ENCODE peak calls at places on chromosome 1, in six cellular contexts. K is CD4-positive, CD25-positive, alpha-beta regulatory T cell; S is left lung; R is CD8-positive, alpha-beta T cell; I is psoas muscle; A is cardiac muscle cell. N is an unnamed sample.

GRCh38 chr1:192376387-192376786 is 59.6 kb downstream of the RGS21 start:
- DNase-seq in R (no peak), S (no peak), A (no peak), K (no peak), I (no peak), N (no peak)

GRCh38 chr1:208551609-208552008 is 307.4 kb upstream of the PLXNA2 start:
- DNase-seq in K (no peak), S (no peak), A (no peak), R (no peak), I (no peak), N (no peak)

GRCh38 chr1:26335774-26336476 is 18.0 kb downstream of the CRYBG2 start:
- DNase-seq in I (no peak), S (no peak), K (no peak), A (no peak), R (no peak), N (no peak)

GRCh38 chr1:204072951-204073836 is at the start of gene SOX13:
- DNase-seq in S (peak; percentile 90), A (peak; percentile 86), R (no peak), K (no peak), I (peak; percentile 85), N (peak; percentile 94)

GRCh38 chr1:68495532-68495931 is 1.4 kb downstream of the DEPDC1 start:
- DNase-seq in A (no peak), S (no peak), R (no peak), K (no peak), I (no peak), N (no peak)

GRCh38 chr1:26064591-26064990 is 2.8 kb downstream of the TRIM63 start:
- DNase-seq in I (no peak), A (no peak), K (no peak), S (no peak), R (no peak), N (no peak)

GRCh38 chr1:16281765-16282164 is 44.8 kb upstream of the CPLANE2 start:
- DNase-seq in A (no peak), S (no peak), K (no peak), R (no peak), I (no peak), N (no peak)

GRCh38 chr1:180950321-180950720 is 37.6 kb downstream of the KIAA1614 start:
- DNase-seq in K (no peak), R (no peak), A (no peak), I (no peak), S (no peak), N (no peak)

GRCh38 chr1:185720633-185721272 is 13.4 kb upstream of the HMCN1 start:
- DNase-seq in I (no peak), S (no peak), A (peak; percentile 46), R (no peak), K (no peak), N (no peak)

GRCh38 chr1:162236201-162236600 is 140.5 kb downstream of the SPATA46 start:
- DNase-seq in R (no peak), A (no peak), K (no peak), S (no peak), I (no peak), N (no peak)

GRCh38 chr1:204296431-204296988 is 63.2 kb downstream of the PLEKHA6 start:
- DNase-seq in R (no peak), A (peak; percentile 83), I (no peak), K (no peak), S (no peak), N (no peak)

GRCh38 chr1:183580281-183580682 is 10.0 kb downstream of the NCF2 start:
- DNase-seq in A (peak; percentile 35), K (no peak), I (no peak), R (no peak), S (peak; percentile 68), N (no peak)

GRCh38 chr1:172380441-172381244 is 39.8 kb upstream of the C1orf105 start:
- DNase-seq in I (no peak), A (no peak), R (peak; percentile 25), K (peak; percentile 70), S (no peak), N (no peak)

GRCh38 chr1:63960326-63960725 is 186.5 kb downstream of the ROR1 start:
- DNase-seq in R (no peak), K (no peak), I (no peak), A (peak; percentile 14), S (no peak), N (no peak)

GRCh38 chr1:81044708-81045107 is 756.0 kb upstream of the ADGRL2 start:
- DNase-seq in R (no peak), S (no peak), I (no peak), K (no peak), A (no peak), N (no peak)

GRCh38 chr1:48000883-48001282 is 3.7 kb upstream of the TRABD2B start:
- DNase-seq in A (no peak), S (no peak), I (no peak), K (no peak), R (no peak), N (no peak)

GRCh38 chr1:46546210-46546609 is 5.2 kb downstream of the KNCN start:
- DNase-seq in S (no peak), I (no peak), R (no peak), A (no peak), K (no peak), N (no peak)

GRCh38 chr1:223667484-223668182 is 2.1 kb upstream of the CAPN8 start:
- DNase-seq in A (no peak), S (peak; percentile 53), I (no peak), K (no peak), R (no peak), N (no peak)

GRCh38 chr1:64745181-64745985 is 508 bp downstream of the RAVER2 start:
- DNase-seq in R (no peak), A (peak; percentile 52), K (peak; percentile 6), I (peak; percentile 14), S (peak; percentile 35), N (peak; percentile 51)

GRCh38 chr1:227961651-227962050 is 13.9 kb upstream of the WNT9A start:
- DNase-seq in K (no peak), A (no peak), S (no peak), I (no peak), R (no peak), N (no peak)

GRCh38 chr1:162028726-162029125 is 5.1 kb upstream of the OLFML2B start:
- DNase-seq in I (no peak), A (no peak), S (no peak), R (no peak), K (no peak), N (no peak)

GRCh38 chr1:234638832-234639799 is 29.1 kb upstream of the IRF2BP2 start:
- DNase-seq in K (no peak), R (no peak), I (no peak), S (no peak), A (no peak), N (no peak)

DNA sequence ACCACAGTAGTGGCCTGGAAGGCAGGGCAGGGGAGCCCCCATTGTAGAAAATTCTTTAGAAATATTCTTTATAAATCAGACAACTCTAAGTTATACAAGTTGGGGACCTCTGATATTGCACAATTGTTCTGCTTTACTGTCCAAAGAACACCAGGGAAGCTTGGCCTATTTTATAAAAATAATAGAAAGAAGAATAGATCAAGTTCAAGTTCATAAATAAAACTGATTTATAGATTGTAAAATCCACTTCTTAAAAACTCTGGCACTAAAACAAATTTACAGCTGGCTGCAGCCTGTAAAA is 55.0 kb upstream of the GALNT2 start:
- DNase-seq in K (no peak), A (no peak), S (no peak), I (no peak), R (no peak), N (no peak)
- H3K27ac ChIP-seq in K (no peak overlapping the region), A (no peak overlapping the region), S (no peak overlapping the region), I (peak overlapping the region; percentile 50), R (no peak overlapping the region), N (no peak overlapping the region)

DNA sequence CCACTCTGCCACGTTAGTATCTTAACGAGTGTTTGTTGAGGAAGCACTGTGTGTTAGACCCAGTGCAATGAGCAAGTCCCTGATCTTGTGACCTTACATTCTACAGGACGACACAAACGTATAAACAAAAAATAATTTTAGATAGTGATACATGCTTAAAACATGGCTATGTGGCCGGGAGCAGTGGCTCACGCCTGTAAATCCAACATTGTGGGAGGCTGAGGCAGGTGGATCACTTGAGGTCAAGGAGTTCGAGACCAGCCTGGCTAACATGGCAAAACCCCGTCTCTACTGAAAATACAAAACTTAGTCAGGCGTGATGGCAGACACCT is 19.6 kb downstream of the MTX1 start:
- DNase-seq in R (no peak), A (no peak), K (no peak), S (no peak), I (no peak), N (no peak)
- H3K4me3 ChIP-seq in R (peak overlapping the region; percentile 71), A (peak overlapping the region; percentile 15), K (peak overlapping the region; percentile 90), S (peak overlapping the region; percentile 60), I (peak overlapping the region; percentile 79), N (no peak overlapping the region)

GRCh38 chr1:113946668-113947387 is 17.7 kb downstream of the HIPK1 start:
- DNase-seq in S (no peak), R (no peak), A (peak; percentile 58), I (no peak), K (no peak), N (no peak)

GRCh38 chr1:113950908-113951307 is 21.8 kb downstream of the HIPK1 start:
- DNase-seq in K (no peak), A (no peak), R (no peak), S (no peak), I (no peak), N (no peak)

GRCh38 chr1:113949007-113949406 is 19.9 kb downstream of the HIPK1 start:
- DNase-seq in A (peak; percentile 18), I (no peak), R (no peak), S (no peak), K (no peak), N (no peak)

GRCh38 chr1:113947388-113948107 is 18.4 kb downstream of the HIPK1 start:
- DNase-seq in S (no peak), R (no peak), I (no peak), A (no peak), K (peak; percentile 50), N (no peak)

DNA sequence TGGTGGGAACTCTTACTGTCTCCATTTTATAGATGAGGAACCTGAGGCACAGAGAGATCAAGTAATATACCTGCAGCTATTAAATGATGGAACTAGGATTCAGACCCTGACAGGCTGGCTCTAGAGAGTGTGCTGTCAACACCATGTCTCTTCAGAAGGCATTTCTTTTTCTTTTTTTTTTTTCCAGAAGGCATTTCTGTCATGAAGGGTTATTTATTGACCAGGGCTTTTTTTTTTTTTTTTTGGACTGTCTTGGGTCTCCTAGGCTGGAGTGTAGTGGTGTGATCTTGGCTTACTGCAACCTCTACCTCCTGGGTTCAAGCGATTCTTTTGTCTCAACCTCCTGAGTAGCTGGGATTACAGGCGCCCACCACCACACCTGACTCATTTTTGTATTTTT is 22.6 kb downstream of the HIPK1 start:
- DNase-seq in R (no peak), A (no peak), K (no peak), I (no peak), S (no peak), N (no peak)
- H3K4me1 ChIP-seq in R (peaks cover 79% of the 10 kb centered on the region), A (peaks cover 14% of the 10 kb centered on the region), K (peaks cover 28% of the 10 kb centered on the region), I (peaks cover 25% of the 10 kb centered on the region), S (peaks cover 32% of the 10 kb centered on the region), N (peaks cover 3% of the 10 kb centered on the region)

DNA sequence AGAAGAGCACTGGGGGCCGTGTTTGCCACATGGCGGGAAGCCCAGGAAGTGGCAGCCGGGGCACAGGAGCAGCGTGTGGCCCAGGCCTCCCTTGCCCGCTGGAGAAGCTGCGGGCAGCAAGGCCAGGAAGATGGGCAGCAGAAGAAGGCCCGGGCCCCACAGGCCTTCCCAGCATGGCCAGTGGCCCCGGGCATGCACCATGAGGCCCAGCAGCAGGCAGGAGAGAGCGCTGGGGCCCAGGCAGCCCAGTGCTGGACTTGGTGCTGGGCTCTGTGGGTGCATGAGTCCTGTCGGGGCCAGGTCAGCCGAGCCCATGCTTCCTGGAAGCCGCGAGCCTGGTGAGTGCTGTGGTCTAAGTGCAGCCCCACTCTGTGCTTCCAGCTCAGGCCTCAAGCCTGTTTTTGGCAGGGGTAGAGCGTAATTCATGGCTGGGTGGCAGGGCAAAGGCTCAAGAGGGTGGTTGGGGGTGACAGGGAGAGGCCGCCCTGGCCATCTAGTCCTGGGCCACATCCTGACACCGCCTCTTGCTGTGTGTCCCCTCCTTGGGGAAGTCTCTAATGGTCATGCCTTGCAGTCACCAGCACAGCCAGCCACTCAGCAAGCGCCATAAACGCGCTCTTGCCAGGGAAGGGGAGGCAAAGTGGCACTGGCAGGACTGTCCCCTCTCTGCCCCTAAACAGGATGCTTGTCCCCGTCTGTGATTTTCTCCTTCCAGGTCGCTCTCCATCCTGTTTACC is 21.3 kb downstream of the MTHFR start:
- DNase-seq in I (no peak), K (no peak), S (no peak), R (no peak), A (no peak), N (peak; percentile 71)
- H3K27ac ChIP-seq in I (peak overlapping the region; percentile 41), K (no peak overlapping the region), S (peak overlapping the region; percentile 55), R (no peak overlapping the region), A (no peak overlapping the region), N (no peak overlapping the region)

N was measured in aorta.